ENCODE peak calls at places on chromosomes 13 and 19, in ten cellular contexts. X is epithelial cell of prostate; Q is effector CD4-positive, alpha-beta T cell; B is GOT3; O is stimulated activated CD8-positive, alpha-beta memory T cell treated with anti-CD3 and anti-CD28 coated beads, Interleukin-4, amount 100 ng/mL, for 48 hours; I is Kasumi-1; T is pons; P is left ventricle myocardium inferior; N is activated naive CD4-positive, alpha-beta T cell treated with anti-CD3 and anti-CD28 coated beads for 36 hours; J is NCI-H748 treated with DMSO at 0.1 percent for 48 hours. A is an unnamed sample.

GRCh38 chr19:36418287-36419001 is at the start of gene ZFP82:
- DNase-seq in X (no peak), P (peak; percentile 88), N (peak; percentile 81), T (peak; percentile 64), B (peak; percentile 22), Q (peak; percentile 48), J (peak; percentile 41), O (peak; percentile 85), I (peak; percentile 79), A (peak; percentile 83)

GRCh38 chr19:8081569-8082550 is 29.3 kb downstream of the CCL25 start:
- DNase-seq in Q (no peak), J (no peak), P (no peak), O (no peak), I (no peak), B (no peak), T (no peak), X (no peak), N (no peak), A (no peak)

GRCh38 chr19:35996777-35997176 is 1.8 kb downstream of the SDHAF1 start:
- DNase-seq in X (no peak), Q (no peak), B (no peak), N (no peak), I (no peak), T (no peak), P (no peak), J (no peak), O (no peak), A (no peak)

GRCh38 chr13:53255795-53256194 is 227.2 kb downstream of the OLFM4 start:
- DNase-seq in O (no peak), X (no peak), N (no peak), P (no peak), I (no peak), T (no peak), J (no peak), Q (no peak), B (no peak), A (no peak)

GRCh38 chr19:35303357-35303915 is 11.5 kb downstream of the MAG start:
- DNase-seq in Q (no peak), J (no peak), O (no peak), N (no peak), B (no peak), X (no peak), T (no peak), P (no peak), I (no peak), A (no peak)

GRCh38 chr13:92991687-92992086 is 234.9 kb upstream of the GPC6 start:
- DNase-seq in T (no peak), I (no peak), Q (no peak), O (no peak), J (no peak), N (no peak), X (no peak), B (no peak), P (no peak), A (no peak)

GRCh38 chr13:76791290-76791664 is 94.9 kb downstream of the KCTD12 start:
- DNase-seq in X (no peak), T (no peak), O (no peak), J (no peak), P (peak; percentile 15), B (no peak), Q (no peak), I (no peak), N (no peak), A (no peak)

GRCh38 chr13:74466015-74466414 is 331.8 kb upstream of the KLF12 start:
- DNase-seq in N (no peak), O (no peak), J (no peak), Q (no peak), T (no peak), I (no peak), B (no peak), X (no peak), P (no peak), A (no peak)

GRCh38 chr19:9917322-9917721 is 19.0 kb downstream of the OLFM2 start:
- DNase-seq in T (peak; percentile 42), O (no peak), B (no peak), I (peak; percentile 72), P (no peak), N (no peak), X (no peak), J (no peak), Q (no peak), A (no peak)

GRCh38 chr19:10285393-10285792 is 1.4 kb upstream of the ICAM4 start:
- DNase-seq in P (no peak), B (no peak), X (no peak), O (no peak), Q (no peak), I (no peak), T (no peak), J (no peak), N (no peak), A (no peak)

GRCh38 chr19:19900574-19901444 is at the start of gene ZNF93:
- DNase-seq in T (peak; percentile 98), O (peak; percentile 90), N (peak; percentile 98), J (peak; percentile 90), P (peak; percentile 94), Q (peak; percentile 87), X (peak; percentile 74), B (peak; percentile 76), I (peak; percentile 78), A (peak; percentile 92)

GRCh38 chr13:113849546-113849945 is 14.3 kb downstream of the GAS6 start:
- DNase-seq in N (no peak), X (peak; percentile 27), Q (no peak), P (no peak), T (no peak), B (no peak), I (no peak), O (no peak), J (no peak), A (no peak)

GRCh38 chr13:44321961-44322360 is 51.7 kb upstream of the SERP2 start:
- DNase-seq in O (no peak), N (no peak), I (no peak), T (no peak), Q (no peak), P (no peak), X (no peak), B (no peak), J (no peak), A (no peak)

GRCh38 chr19:44770550-44771257 is 7.0 kb upstream of the CBLC start:
- DNase-seq in T (peak; percentile 81), J (peak; percentile 95), N (peak; percentile 99), B (peak; percentile 63), X (peak; percentile 87), I (peak; percentile 95), O (peak; percentile 99), Q (peak; percentile 98), P (peak; percentile 86), A (peak; percentile 97)